ENCODE peak calls at places on chromosomes 13 and 19, in seven cellular contexts. F is transverse colon; Z is mammary epithelial cell; D is naive thymus-derived CD4-positive, alpha-beta T cell; P is thoracic aorta; R is breast epithelium; H is CD4-positive, CD25-positive, alpha-beta regulatory T cell. O is an unnamed sample.

GRCh38 chr19:35318679-35319448 is 10.1 kb upstream of the CD22 start:
- DNase-seq in R (peak), H (no peak), P (peak), Z (peak), D (no peak), F (peak), O (no peak)

GRCh38 chr13:32056316-32056715 is 24.7 kb downstream of the FRY start:
- DNase-seq in R (no peak), H (no peak), F (peak), Z (no peak), D (no peak), P (no peak), O (no peak)

GRCh38 chr13:26529441-26529840 is 28.0 kb upstream of the WASF3 start:
- DNase-seq in P (no peak), R (no peak), F (peak), D (no peak), H (peak), Z (peak), O (peak)

GRCh38 chr19:54188224-54188871 is 1.0 kb downstream of the MBOAT7 start:
- DNase-seq in R (no peak), Z (peak), H (peak), F (no peak), P (no peak), D (no peak), O (peak)

GRCh38 chr19:18379803-18380747 is 5.9 kb upstream of the GDF15 start:
- DNase-seq in R (peak), H (no peak), F (peak), Z (peak), P (peak), D (no peak), O (no peak)

GRCh38 chr19:3774621-3775373 is 2.8 kb upstream of the RAX2 start:
- DNase-seq in D (no peak), H (no peak), Z (no peak), R (no peak), F (no peak), P (no peak), O (no peak)

GRCh38 chr19:752652-753517 is 2.0 kb downstream of the MISP start:
- DNase-seq in P (no peak), Z (peak), H (no peak), F (peak), R (no peak), D (no peak), O (no peak)

GRCh38 chr13:102309110-102309509 is 92.7 kb downstream of the FGF14 start:
- DNase-seq in H (no peak), P (no peak), D (no peak), F (no peak), R (no peak), Z (no peak), O (no peak)

GRCh38 chr13:67238277-67238859 is 8.2 kb upstream of the PCDH9 start:
- DNase-seq in P (no peak), Z (peak), F (no peak), D (peak), R (no peak), H (peak), O (peak)

GRCh38 chr19:40143612-40144011 is 47.6 kb upstream of the MAP3K10 start:
- DNase-seq in D (peak), H (peak), R (no peak), P (no peak), Z (no peak), F (peak), O (peak)

GRCh38 chr19:43562698-43563241 is 12.6 kb downstream of the XRCC1 start:
- DNase-seq in D (peak), H (peak), P (peak), R (peak), F (peak), Z (peak), O (peak)

GRCh38 chr13:46850214-46850613 is 46.6 kb downstream of the HTR2A start:
- DNase-seq in Z (no peak), P (no peak), R (no peak), D (no peak), F (no peak), H (no peak), O (no peak)

GRCh38 chr19:7349961-7350711 is 1.4 kb downstream of the ARHGEF18 start:
- DNase-seq in D (peak), R (no peak), Z (no peak), H (peak), F (peak), P (no peak), O (peak)

GRCh38 chr19:3444695-3445234 is 35.6 kb downstream of the SMIM24 start:
- DNase-seq in Z (no peak), P (no peak), D (no peak), H (no peak), R (no peak), F (no peak), O (no peak)

GRCh38 chr19:32168111-32168510 is 177.3 kb upstream of the ZNF507 start:
- DNase-seq in F (no peak), Z (no peak), P (no peak), D (no peak), R (no peak), H (no peak), O (no peak)

GRCh38 chr13:20487927-20488326 is 37.7 kb downstream of the CRYL1 start:
- DNase-seq in D (no peak), H (no peak), F (no peak), P (no peak), Z (no peak), R (no peak), O (peak)

GRCh38 chr13:48043789-48044503 is 6.4 kb downstream of the NUDT15 start:
- DNase-seq in H (peak), P (no peak), D (no peak), Z (peak), F (no peak), R (no peak), O (no peak)

GRCh38 chr13:48040059-48040458 is 2.5 kb downstream of the NUDT15 start:
- DNase-seq in H (no peak), P (no peak), F (no peak), R (no peak), D (no peak), Z (no peak), O (no peak)

GRCh38 chr13:48042889-48043288 is 5.4 kb downstream of the NUDT15 start:
- DNase-seq in P (no peak), Z (no peak), H (no peak), R (no peak), F (peak), D (no peak), O (no peak)

GRCh38 chr13:48037346-48038173 is at the start of gene NUDT15:
- DNase-seq in R (peak), Z (peak), D (peak), H (peak), P (peak), F (peak), O (peak)

DNA sequence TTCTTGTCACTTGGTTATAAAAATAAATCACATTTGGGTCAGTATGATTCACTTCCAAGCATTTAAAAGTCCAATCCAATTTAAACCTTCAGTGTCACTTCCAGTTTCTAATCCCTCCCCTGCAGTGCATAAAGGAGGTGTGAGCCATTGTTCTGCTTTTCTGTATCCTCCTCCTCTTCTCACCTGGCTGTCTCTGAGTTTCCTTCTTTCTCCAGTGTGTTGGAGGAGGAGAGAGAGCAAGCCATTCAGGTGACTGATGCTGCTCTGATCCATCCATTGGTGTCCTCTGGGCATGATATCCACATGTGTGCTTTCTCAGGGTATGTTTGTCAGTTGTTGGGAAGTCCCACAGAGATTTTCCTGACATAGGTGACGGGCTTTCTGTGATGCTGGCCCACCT is 1.2 kb downstream of the NUDT15 start:
- DNase-seq in D (no peak), Z (peak), P (no peak), H (peak), R (no peak), F (no peak), O (no peak)
- H3K4me3 ChIP-seq in D (peak), Z (peak), P (no peak), H (peak), R (peak), F (peak), O (peak)

GRCh38 chr19:11481777-11482383 is 1.0 kb upstream of the ELAVL3 start:
- DNase-seq in H (peak), F (peak), R (peak), Z (peak), D (peak), P (peak), O (peak)

GRCh38 chr19:11483176-11484111 is 2.6 kb upstream of the ELAVL3 start:
- DNase-seq in R (no peak), P (no peak), D (no peak), F (no peak), Z (no peak), H (no peak), O (no peak)

GRCh38 chr19:11480081-11480926 is 542 bp downstream of the ELAVL3 start:
- DNase-seq in P (no peak), F (no peak), R (no peak), Z (no peak), H (no peak), D (no peak), O (no peak)

GRCh38 chr19:11480927-11481776 is at the start of gene ELAVL3:
- DNase-seq in F (no peak), D (no peak), R (no peak), H (no peak), Z (no peak), P (no peak), O (no peak)

GRCh38 chr19:11482384-11483050 is 1.7 kb upstream of the ELAVL3 start:
- DNase-seq in P (peak), Z (peak), F (peak), H (peak), D (peak), R (peak), O (peak)
- H3K4me3 ChIP-seq in P (peak), Z (peak), F (peak), H (peak), D (peak), R (peak), O (peak)

DNA sequence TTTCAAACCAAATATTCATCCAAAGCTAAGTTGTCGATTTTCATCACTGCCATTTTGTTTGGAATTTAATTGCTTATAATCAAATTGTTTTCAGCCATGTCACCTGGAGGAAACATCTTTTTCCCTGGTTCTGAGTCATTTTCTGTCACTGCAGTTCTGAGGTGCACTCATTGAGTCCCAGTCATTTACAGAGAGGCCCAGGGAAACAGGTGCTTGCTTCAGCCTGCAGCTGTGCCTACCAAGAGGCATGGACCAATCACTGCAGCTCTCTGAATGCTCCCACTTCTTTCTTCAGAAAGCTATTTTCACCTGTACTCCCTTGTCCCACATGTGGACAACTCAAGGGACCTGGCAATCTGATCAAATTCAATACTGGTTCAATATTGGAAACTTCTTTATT is 308.1 kb downstream of the COG6 start:
- DNase-seq in H (no peak), R (no peak), F (no peak), P (no peak), Z (no peak), D (no peak), O (no peak)
- H3K4me3 ChIP-seq in H (no peak), R (no peak), F (no peak), P (no peak), Z (no peak), D (no peak), O (no peak)

DNA sequence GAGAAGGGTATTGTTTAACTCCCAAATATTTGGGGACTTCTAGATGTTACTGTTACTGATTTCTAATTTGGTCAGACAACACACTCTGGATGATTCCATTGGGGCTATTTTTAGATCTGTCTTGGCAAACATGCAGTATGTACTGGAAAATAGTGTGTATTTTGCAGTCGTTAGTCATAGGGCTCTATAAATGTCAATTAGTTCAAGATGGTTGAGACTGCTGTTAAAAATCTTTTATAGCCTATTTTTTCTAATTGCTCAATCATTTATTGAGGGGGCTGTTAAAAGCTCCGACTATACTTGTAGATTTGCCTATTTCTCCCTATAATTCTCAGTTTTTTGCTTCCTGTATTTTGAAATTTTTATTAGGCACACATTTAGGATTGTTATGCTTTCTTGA is 31.4 kb downstream of the PPP5C start:
- DNase-seq in F (no peak), D (no peak), Z (no peak), H (no peak), R (no peak), P (no peak), O (no peak)
- H3K4me3 ChIP-seq in F (no peak), D (no peak), Z (no peak), H (no peak), R (no peak), P (peak), O (no peak)

DNA sequence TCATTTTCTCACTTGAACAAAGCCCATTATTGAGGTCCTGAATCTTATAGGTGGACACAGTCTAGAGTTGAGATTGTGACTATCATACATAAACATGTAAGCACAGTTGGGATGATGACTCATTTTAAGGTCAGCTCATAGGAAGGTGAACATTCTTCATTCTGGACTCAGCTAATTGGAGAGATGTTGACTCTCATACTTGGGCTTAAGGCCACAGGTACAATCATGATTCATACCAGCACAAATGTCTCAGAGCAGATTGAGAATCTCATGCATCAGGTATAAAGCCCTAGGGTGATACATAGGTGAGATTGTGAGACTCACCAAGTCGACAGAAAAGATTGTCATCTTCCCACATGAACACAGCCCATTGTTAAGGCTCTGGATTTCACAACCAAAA is 62.3 kb upstream of the ZNF724 start:
- DNase-seq in Z (peak), R (no peak), P (no peak), H (no peak), F (no peak), D (no peak), O (no peak)
- H3K4me3 ChIP-seq in Z (no peak), R (no peak), P (no peak), H (no peak), F (no peak), D (no peak), O (no peak)

GRCh38 chr19:41918095-41918494 is 10.2 kb downstream of the ERFL start:
- DNase-seq in H (no peak), Z (no peak), F (no peak), D (no peak), P (no peak), R (no peak), O (no peak)
- H3K4me3 ChIP-seq in H (no peak), Z (no peak), F (no peak), D (no peak), P (no peak), R (no peak), O (no peak)

DNA sequence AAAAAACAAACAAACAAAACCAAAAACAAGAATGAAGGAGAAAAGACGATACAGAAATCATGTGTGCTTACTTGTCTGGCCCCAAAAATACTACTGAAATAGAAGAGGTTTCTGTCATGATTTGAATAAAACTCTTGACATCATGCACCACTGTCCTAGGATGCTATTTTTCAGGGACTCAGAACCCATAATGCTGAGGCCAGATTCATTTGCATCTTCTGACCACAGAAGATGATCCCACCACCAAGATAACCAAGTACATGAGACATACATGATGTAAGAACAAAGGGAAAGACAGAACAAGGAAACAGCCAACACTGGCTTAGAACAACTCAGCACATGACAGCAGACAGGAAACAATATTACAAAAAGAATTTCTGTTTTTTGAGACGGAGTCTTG is 2.5 kb downstream of the ZNF552 start:
- DNase-seq in F (no peak), Z (no peak), D (no peak), H (peak), R (no peak), P (no peak), O (peak)
- H3K4me3 ChIP-seq in F (no peak), Z (no peak), D (no peak), H (no peak), R (peak), P (no peak), O (no peak)

DNA sequence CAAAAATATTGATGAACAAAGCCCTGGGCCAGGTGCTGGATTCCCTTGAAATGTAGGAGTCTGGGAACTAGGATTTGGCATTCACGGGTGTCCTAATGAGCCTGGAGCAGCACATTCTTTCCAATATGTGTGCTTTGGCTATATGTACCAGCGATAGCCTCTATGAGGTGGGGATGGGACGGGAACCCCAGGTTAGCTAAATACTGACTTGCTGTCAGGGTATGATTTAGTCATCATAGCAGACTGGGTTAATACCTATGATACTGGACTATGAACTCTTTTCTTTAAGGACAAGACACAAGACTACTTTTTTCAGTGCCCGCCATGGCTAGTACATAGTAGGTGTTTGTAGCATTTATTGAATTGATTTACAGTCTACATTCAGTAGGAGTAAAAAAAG is 152.7 kb downstream of the KCNRG start:
- DNase-seq in D (no peak), F (no peak), Z (no peak), H (no peak), P (no peak), R (no peak), O (no peak)
- H3K4me3 ChIP-seq in D (no peak), F (no peak), Z (no peak), H (no peak), P (no peak), R (no peak), O (no peak)

DNA sequence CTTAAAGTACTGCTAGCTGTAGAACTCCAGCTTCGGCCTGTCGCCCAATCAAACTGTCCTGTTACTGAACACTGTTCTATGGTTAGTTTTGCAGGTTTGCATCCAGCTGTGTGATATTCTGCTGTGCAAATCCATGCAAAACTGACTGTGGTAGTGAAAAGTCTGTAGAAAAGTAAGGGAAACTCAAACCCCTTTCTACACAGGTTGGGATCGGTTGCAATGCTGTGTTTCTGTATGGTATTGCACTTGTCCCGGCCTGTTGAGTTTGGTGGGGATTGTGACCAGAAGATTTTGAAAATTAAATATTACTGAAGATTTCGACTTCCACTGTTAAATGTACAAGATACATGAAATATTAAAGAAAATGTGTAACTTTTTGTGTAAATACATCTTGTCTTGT is 3.6 kb downstream of the MIR17HG start:
- DNase-seq in D (no peak), Z (no peak), R (no peak), F (no peak), P (no peak), H (no peak), O (no peak)
- H3K4me3 ChIP-seq in D (no peak), Z (peak), R (no peak), F (no peak), P (no peak), H (no peak), O (no peak)

GRCh38 chr13:48908381-48909087 is 67.2 kb upstream of the FNDC3A start:
- DNase-seq in R (no peak), Z (peak), F (no peak), P (peak), D (no peak), H (no peak), O (no peak)

GRCh38 chr13:48904668-48905290 is 70.9 kb upstream of the FNDC3A start:
- DNase-seq in H (peak), R (no peak), F (no peak), P (no peak), Z (no peak), D (no peak), O (no peak)

GRCh38 chr13:48906200-48906599 is 69.5 kb upstream of the FNDC3A start:
- DNase-seq in R (no peak), P (no peak), Z (no peak), F (no peak), D (no peak), H (no peak), O (no peak)

DNA sequence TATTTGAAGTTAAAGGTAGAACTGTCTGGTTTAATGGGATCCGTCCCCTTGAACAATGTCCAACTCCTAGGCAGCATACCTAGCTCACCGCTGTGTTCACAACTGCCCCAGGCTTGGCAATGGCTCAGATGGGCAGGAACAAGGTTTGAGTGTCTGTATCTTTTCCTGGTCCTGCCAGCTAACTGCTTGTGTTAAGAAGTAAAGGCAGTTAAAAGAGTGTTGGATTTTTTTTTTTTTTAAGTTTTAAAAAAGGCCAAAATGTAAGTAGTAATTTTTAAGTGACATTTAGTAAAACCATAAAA is 66.7 kb upstream of the FNDC3A start:
- DNase-seq in Z (no peak), F (peak), H (no peak), R (peak), P (no peak), D (no peak), O (no peak)
- H3K4me3 ChIP-seq in Z (no peak), F (no peak), H (no peak), R (no peak), P (peak), D (no peak), O (no peak)